ENCODE peak calls at places on chromosomes 7 and 10, in seven cellular contexts. K is ovary, U is tibial nerve, E is left ventricle myocardium inferior, P is lower lobe of right lung, G is lung, D is psoas muscle. R is an unnamed sample.

GRCh38 chr7:96415293-96415940 is 93.5 kb upstream of the SLC25A13 start:
- DNase-seq in K (no peak), U (no peak), E (no peak), P (no peak), G (no peak), D (no peak), R (no peak)

GRCh38 chr7:121002755-121003114 is 14.2 kb downstream of the CPED1 start:
- DNase-seq in K (no peak), U (no peak), E (no peak), P (no peak), G (no peak), D (no peak), R (no peak)

GRCh38 chr10:77286851-77287250 is 350.8 kb downstream of the KCNMA1 start:
- DNase-seq in K (no peak), U (no peak), E (no peak), P (no peak), G (no peak), D (no peak), R (no peak)

GRCh38 chr10:22927661-22928403 is at the start of gene ARMC3:
- DNase-seq in K (peak; percentile 44), U (no peak), E (peak; percentile 58), P (peak; percentile 71), G (peak; percentile 65), D (peak; percentile 52), R (no peak)

GRCh38 chr10:74871595-74872382 is 45.4 kb downstream of the KAT6B start:
- DNase-seq in K (no peak), U (no peak), E (no peak), P (no peak), G (no peak), D (no peak), R (no peak)

GRCh38 chr10:32981760-32982159 is 23.7 kb upstream of the ITGB1 start:
- DNase-seq in K (no peak), U (no peak), E (peak; percentile 39), P (no peak), G (no peak), D (no peak), R (no peak)

GRCh38 chr10:128036746-128037542 is 89.3 kb downstream of the MKI67 start:
- DNase-seq in K (no peak), U (no peak), E (no peak), P (no peak), G (no peak), D (no peak), R (no peak)

GRCh38 chr10:84195044-84195830 is 900 bp downstream of the CDHR1 start:
- DNase-seq in K (no peak), U (no peak), E (no peak), P (no peak), G (no peak), D (no peak), R (no peak)

GRCh38 chr10:103576862-103577261 is 83.4 kb downstream of the NEURL1 start:
- DNase-seq in K (no peak), U (no peak), E (no peak), P (no peak), G (no peak), D (no peak), R (no peak)

GRCh38 chr7:131604841-131605279 is 48.4 kb upstream of the PODXL start:
- DNase-seq in K (no peak), U (no peak), E (no peak), P (no peak), G (no peak), D (no peak), R (no peak)

GRCh38 chr7:69932034-69932628 is 333.9 kb downstream of the AUTS2 start:
- DNase-seq in K (peak; percentile 44), U (no peak), E (no peak), P (no peak), G (no peak), D (no peak), R (peak; percentile 1)

GRCh38 chr7:83166-83840 is 109.1 kb upstream of the FAM20C start:
- DNase-seq in K (no peak), U (peak; percentile 40), E (no peak), P (no peak), G (no peak), D (no peak), R (no peak)

GRCh38 chr7:25316366-25316765 is 88.1 kb upstream of the NPVF start:
- DNase-seq in K (no peak), U (no peak), E (no peak), P (no peak), G (no peak), D (no peak), R (no peak)

GRCh38 chr7:107742678-107743566 is 1.0 kb upstream of the CBLL1 start:
- DNase-seq in K (no peak), U (no peak), E (peak; percentile 58), P (peak; percentile 78), G (peak; percentile 70), D (peak; percentile 54), R (no peak)

DNA sequence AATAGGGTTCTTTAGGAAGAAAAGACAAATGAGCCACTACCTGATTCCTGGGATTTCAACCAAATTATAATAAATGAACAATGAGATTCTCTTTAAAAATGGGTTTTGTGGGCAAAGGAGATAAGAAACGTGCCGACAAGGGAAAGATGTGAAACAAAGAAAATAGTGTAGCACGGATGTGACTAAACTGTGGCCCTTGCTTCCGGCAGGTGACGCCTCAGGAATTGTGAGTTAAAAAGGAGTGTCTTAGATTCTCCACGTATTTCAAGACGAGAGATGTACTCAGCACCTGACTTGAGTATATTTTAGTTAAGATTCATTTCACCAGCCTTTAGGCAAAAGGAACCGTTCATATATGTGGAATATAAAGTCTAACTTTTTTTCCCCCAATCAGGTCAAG is 75.9 kb downstream of the DNAH11 start:
- DNase-seq in K (no peak), U (no peak), E (no peak), P (no peak), G (no peak), D (no peak), R (no peak)
- H3K27ac ChIP-seq in K (no peak overlapping the region), U (no peak overlapping the region), E (no peak overlapping the region), P (no peak overlapping the region), G (no peak overlapping the region), D (no peak overlapping the region), R (no peak overlapping the region)

GRCh38 chr7:64187408-64187807 is 19.6 kb upstream of the ZNF735 start:
- DNase-seq in K (no peak), U (no peak), E (no peak), P (no peak), G (no peak), D (no peak), R (no peak)
- H3K9me3 ChIP-seq in K (no peaks in the 10 kb centered on the region), U (peaks cover 59% of the 10 kb centered on the region), E (peaks cover 27% of the 10 kb centered on the region), P (no peaks in the 10 kb centered on the region), G (no peaks in the 10 kb centered on the region), D (peaks cover 8% of the 10 kb centered on the region), R (peaks cover 49% of the 10 kb centered on the region)

GRCh38 chr10:10798543-10799192 is 219.0 kb upstream of the CELF2 start:
- DNase-seq in K (peak; percentile 73), U (no peak), E (peak; percentile 20), P (no peak), G (no peak), D (no peak), R (no peak)

GRCh38 chr10:10797467-10797866 is 220.2 kb upstream of the CELF2 start:
- DNase-seq in K (peak; percentile 58), U (no peak), E (no peak), P (no peak), G (no peak), D (no peak), R (no peak)

GRCh38 chr10:10796774-10797415 is 220.8 kb upstream of the CELF2 start:
- DNase-seq in K (no peak), U (no peak), E (no peak), P (no peak), G (no peak), D (no peak), R (no peak)

GRCh38 chr10:10796061-10796773 is 221.5 kb upstream of the CELF2 start:
- DNase-seq in K (no peak), U (no peak), E (no peak), P (no peak), G (peak; percentile 49), D (no peak), R (no peak)

GRCh38 chr10:10798021-10798420 is 219.7 kb upstream of the CELF2 start:
- DNase-seq in K (no peak), U (no peak), E (no peak), P (no peak), G (no peak), D (no peak), R (no peak)
- H3K4me3 ChIP-seq in K (peak overlapping the region; percentile 13), U (peak overlapping the region; percentile 3), E (peak overlapping the region; percentile 48), P (peak overlapping the region; percentile 45), G (no peak overlapping the region), D (peak overlapping the region; percentile 29), R (no peak overlapping the region)

DNA sequence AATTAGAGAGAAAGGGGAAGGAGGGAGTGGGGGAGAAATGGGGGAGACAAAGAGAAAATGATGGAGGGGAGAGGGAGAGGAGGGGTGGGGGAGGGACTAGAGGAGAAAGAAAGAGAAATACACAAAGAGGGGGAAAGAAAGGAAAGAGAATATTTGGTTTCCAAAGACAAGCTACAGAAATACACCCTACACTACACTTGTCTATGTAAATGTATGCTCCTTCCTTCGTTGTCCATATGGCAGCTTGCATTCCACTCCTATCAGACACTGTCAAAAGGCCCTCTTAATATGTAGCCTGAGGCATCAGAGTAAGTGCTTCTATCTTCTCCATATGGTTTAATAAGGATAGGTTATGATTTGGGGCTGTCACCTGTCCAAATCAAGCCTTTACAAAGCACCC is 92.8 kb upstream of the FEZF1 start:
- DNase-seq in K (no peak), U (no peak), E (no peak), P (no peak), G (no peak), D (no peak), R (no peak)
- H3K27ac ChIP-seq in K (no peak overlapping the region), U (no peak overlapping the region), E (no peak overlapping the region), P (no peak overlapping the region), G (no peak overlapping the region), D (no peak overlapping the region), R (no peak overlapping the region)

GRCh38 chr7:41752615-41753014 is 49.7 kb upstream of the INHBA start:
- DNase-seq in K (no peak), U (no peak), E (no peak), P (no peak), G (no peak), D (no peak), R (no peak)
- H3K9me3 ChIP-seq in K (no peaks in the 10 kb centered on the region), U (peaks cover 15% of the 10 kb centered on the region), E (peaks cover 29% of the 10 kb centered on the region), P (peaks cover 15% of the 10 kb centered on the region), G (peaks cover 3% of the 10 kb centered on the region), D (no peaks in the 10 kb centered on the region), R (peaks cover 4% of the 10 kb centered on the region)

DNA sequence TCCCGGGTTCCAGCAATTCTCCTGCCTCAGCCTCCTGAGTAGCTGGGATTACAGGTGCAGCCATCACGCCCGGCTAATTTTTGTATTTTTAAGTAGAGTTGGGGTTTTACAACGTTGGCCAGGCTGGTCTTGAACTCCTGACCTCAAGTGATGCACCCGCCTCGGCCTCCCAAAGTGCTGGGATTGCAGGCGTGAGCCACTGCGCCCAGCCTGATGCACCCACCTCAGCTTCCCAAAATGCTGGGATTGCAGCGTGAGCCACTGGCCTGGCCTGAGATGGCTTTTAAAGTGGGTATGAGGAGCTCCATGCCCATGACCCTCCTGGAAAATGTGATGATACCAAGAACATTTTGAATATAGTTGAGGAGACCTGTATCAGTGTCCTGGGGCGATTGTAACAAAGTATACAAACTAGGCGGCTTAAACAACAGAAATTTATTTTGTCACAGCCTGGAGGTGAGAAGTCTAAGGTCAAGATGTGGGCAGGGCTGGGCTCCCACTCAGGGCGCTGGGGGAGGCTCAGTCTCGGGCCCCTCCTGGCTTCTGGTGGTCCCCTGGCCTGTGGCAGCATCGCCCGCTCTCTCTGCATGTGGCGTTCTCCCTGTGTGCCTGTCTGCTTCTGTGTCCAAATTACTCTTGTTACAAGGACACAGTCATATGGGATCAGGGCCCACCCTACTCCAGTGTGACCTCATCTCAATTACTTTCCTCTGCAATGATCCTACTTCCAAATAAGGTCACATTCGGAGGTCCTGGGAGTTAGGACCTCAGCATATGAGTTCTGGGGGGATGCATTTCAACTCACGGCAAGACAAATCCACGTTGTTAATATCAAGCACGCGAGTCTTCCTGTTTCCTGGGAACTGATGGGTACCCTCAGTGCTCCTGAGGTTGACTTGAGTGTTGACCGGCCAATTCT is 108.8 kb downstream of the ACTR3B start:
- DNase-seq in K (no peak), U (no peak), E (no peak), P (no peak), G (no peak), D (no peak), R (no peak)
- H3K4me3 ChIP-seq in K (no peak overlapping the region), U (no peak overlapping the region), E (no peak overlapping the region), P (no peak overlapping the region), G (no peak overlapping the region), D (no peak overlapping the region), R (no peak overlapping the region)